ENCODE peak calls at places on chromosomes 11 and 22, in four cellular contexts. One of them, this sample, is unnamed.

GRCh38 chr22:44448271-44448780 is 49.7 kb downstream of the RTL6 start:
- DNase-seq in K562: no peak
- DNase-seq in HL-60: no peak
- DNase-seq in GM12878: no peak
- DNase-seq in this sample: no peak

GRCh38 chr11:118211006-118211405 is 13.8 kb downstream of the JAML start:
- DNase-seq in HL-60: no peak
- DNase-seq in K562: no peak
- DNase-seq in GM12878: no peak
- DNase-seq in this sample: no peak

GRCh38 chr11:113723706-113724246 is 17.7 kb upstream of the TMPRSS5 start:
- DNase-seq in GM12878: no peak
- DNase-seq in K562: no peak
- DNase-seq in HL-60: no peak
- DNase-seq in this sample: no peak

GRCh38 chr11:12182650-12183511 is 72.5 kb downstream of the MICAL2 start:
- DNase-seq in HL-60: no peak
- DNase-seq in GM12878: no peak
- DNase-seq in K562: peak
- DNase-seq in this sample: no peak

GRCh38 chr22:43884600-43885318 is 7.1 kb downstream of the PNPLA5 start:
- DNase-seq in K562: peak
- DNase-seq in GM12878: peak
- DNase-seq in HL-60: peak
- DNase-seq in this sample: peak

GRCh38 chr11:131027501-131027900 is 111.2 kb upstream of the SNX19 start:
- DNase-seq in K562: no peak
- DNase-seq in HL-60: no peak
- DNase-seq in GM12878: no peak
- DNase-seq in this sample: no peak

GRCh38 chr11:120123946-120124345 is 14.0 kb downstream of the TRIM29 start:
- DNase-seq in K562: no peak
- DNase-seq in HL-60: no peak
- DNase-seq in GM12878: no peak
- DNase-seq in this sample: no peak

GRCh38 chr22:40965936-40966557 is 14.9 kb downstream of the RBX1 start:
- DNase-seq in HL-60: peak
- DNase-seq in K562: peak
- DNase-seq in GM12878: no peak
- DNase-seq in this sample: no peak

GRCh38 chr11:41943671-41944070 is 484.2 kb upstream of the LRRC4C start:
- DNase-seq in HL-60: no peak
- DNase-seq in K562: no peak
- DNase-seq in GM12878: no peak
- DNase-seq in this sample: no peak

GRCh38 chr11:11977206-11977938 is 31.1 kb downstream of the DKK3 start:
- DNase-seq in GM12878: no peak
- DNase-seq in K562: no peak
- DNase-seq in HL-60: no peak
- DNase-seq in this sample: no peak

GRCh38 chr11:87445002-87445401 is 407.3 kb downstream of the TMEM135 start:
- DNase-seq in HL-60: no peak
- DNase-seq in GM12878: no peak
- DNase-seq in K562: no peak
- DNase-seq in this sample: no peak

GRCh38 chr11:69442012-69442806 is 39.3 kb upstream of the LINC01488 start:
- DNase-seq in HL-60: no peak
- DNase-seq in GM12878: no peak
- DNase-seq in K562: peak
- DNase-seq in this sample: no peak

GRCh38 chr22:38413085-38414008 is 41.7 kb downstream of the KCNJ4 start:
- DNase-seq in GM12878: no peak
- DNase-seq in HL-60: no peak
- DNase-seq in K562: no peak
- DNase-seq in this sample: peak

GRCh38 chr11:36254739-36255138 is 34.5 kb downstream of the COMMD9 start:
- DNase-seq in K562: no peak
- DNase-seq in GM12878: no peak
- DNase-seq in HL-60: no peak
- DNase-seq in this sample: no peak

GRCh38 chr11:47856186-47856585 is 8.0 kb upstream of the NUP160 start:
- DNase-seq in HL-60: no peak
- DNase-seq in GM12878: no peak
- DNase-seq in K562: no peak
- DNase-seq in this sample: no peak

GRCh38 chr11:92251980-92252379 is 27.4 kb downstream of the FAT3 start:
- DNase-seq in GM12878: no peak
- DNase-seq in K562: no peak
- DNase-seq in HL-60: no peak
- DNase-seq in this sample: no peak

GRCh38 chr11:19398772-19399542 is 158.2 kb upstream of the E2F8 start:
- DNase-seq in GM12878: no peak
- DNase-seq in HL-60: no peak
- DNase-seq in K562: no peak
- DNase-seq in this sample: no peak

GRCh38 chr11:30786392-30787120 is 200.4 kb upstream of the MPPED2 start:
- DNase-seq in K562: no peak
- DNase-seq in HL-60: no peak
- DNase-seq in GM12878: no peak
- DNase-seq in this sample: no peak

GRCh38 chr11:57599381-57599780 is 1.9 kb downstream of the SERPING1 start:
- DNase-seq in K562: no peak
- DNase-seq in GM12878: no peak
- DNase-seq in HL-60: no peak
- DNase-seq in this sample: no peak
- TF ChIP-seq SPI1 in K562: no peak
- TF ChIP-seq SPI1 in GM12878: no peak
- TF ChIP-seq SPI1 in HL-60: no peak
- TF ChIP-seq SPI1 in this sample: no peak

GRCh38 chr22:18067121-18067520 is 10.7 kb upstream of the PEX26 start:
- DNase-seq in GM12878: no peak
- DNase-seq in HL-60: no peak
- DNase-seq in K562: no peak
- DNase-seq in this sample: no peak

GRCh38 chr22:18063311-18063710 is 14.5 kb upstream of the PEX26 start:
- DNase-seq in HL-60: no peak
- DNase-seq in GM12878: no peak
- DNase-seq in K562: no peak
- DNase-seq in this sample: no peak

GRCh38 chr22:18066181-18066859 is 11.5 kb upstream of the PEX26 start:
- DNase-seq in K562: no peak
- DNase-seq in GM12878: no peak
- DNase-seq in HL-60: no peak
- DNase-seq in this sample: no peak

GRCh38 chr22:18064636-18065035 is 13.2 kb upstream of the PEX26 start:
- DNase-seq in GM12878: no peak
- DNase-seq in K562: no peak
- DNase-seq in HL-60: no peak
- DNase-seq in this sample: no peak

GRCh38 chr22:18065256-18065655 is 12.5 kb upstream of the PEX26 start:
- DNase-seq in HL-60: no peak
- DNase-seq in K562: no peak
- DNase-seq in GM12878: no peak
- DNase-seq in this sample: no peak
- TF ChIP-seq SPI1 in HL-60: no peak
- TF ChIP-seq SPI1 in K562: no peak
- TF ChIP-seq SPI1 in GM12878: no peak
- TF ChIP-seq SPI1 in this sample: no peak

DNA sequence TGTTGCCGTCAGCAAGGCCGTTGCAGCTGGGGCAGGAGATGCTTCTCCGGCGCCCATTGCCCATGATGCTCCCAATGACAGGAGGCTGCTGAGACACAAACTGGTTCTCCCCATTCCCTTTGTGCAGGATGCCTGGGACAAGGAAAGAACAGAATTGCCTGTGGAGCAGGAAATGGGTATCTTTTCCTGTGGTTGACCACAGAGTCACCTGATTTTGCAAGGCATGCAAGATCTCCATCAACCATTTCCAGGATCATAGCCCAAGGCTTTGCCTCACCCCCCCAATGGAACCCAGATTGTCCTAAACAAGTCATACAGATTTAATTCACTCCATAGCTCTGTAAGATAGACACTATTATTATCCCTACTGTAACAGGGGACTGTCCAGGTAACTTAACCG is 148.1 kb upstream of the NARS2 start:
- DNase-seq in GM12878: no peak
- DNase-seq in HL-60: no peak
- DNase-seq in K562: no peak
- DNase-seq in this sample: no peak
- TF ChIP-seq SPI1 in GM12878: no peak
- TF ChIP-seq SPI1 in HL-60: no peak
- TF ChIP-seq SPI1 in K562: no peak
- TF ChIP-seq SPI1 in this sample: no peak

GRCh38 chr11:1116666-1117390 is 40.9 kb upstream of the MUC5AC start:
- DNase-seq in HL-60: no peak
- DNase-seq in GM12878: no peak
- DNase-seq in K562: no peak
- DNase-seq in this sample: no peak
- TF ChIP-seq SPI1 in HL-60: no peak
- TF ChIP-seq SPI1 in GM12878: no peak
- TF ChIP-seq SPI1 in K562: no peak
- TF ChIP-seq SPI1 in this sample: no peak

DNA sequence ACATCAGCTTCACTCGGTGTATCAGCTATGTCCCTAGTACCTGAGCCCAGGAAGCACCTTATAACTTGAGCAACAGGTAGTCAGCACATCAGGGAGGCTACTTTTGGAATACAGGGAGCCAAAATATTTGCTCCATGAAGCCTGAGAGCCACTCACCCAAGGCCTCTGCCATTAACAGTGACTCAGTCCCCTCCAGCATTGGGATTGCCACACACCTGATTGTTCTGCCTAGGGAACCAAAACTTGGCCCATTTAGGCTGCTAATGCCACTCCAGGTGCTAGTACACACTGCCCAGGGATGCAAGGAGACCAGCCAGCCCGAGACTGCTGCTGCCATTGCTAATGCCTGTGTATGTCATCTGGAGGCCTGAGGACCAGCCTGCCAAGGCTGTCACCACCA is 773.6 kb upstream of the TENM4 start:
- DNase-seq in GM12878: no peak
- DNase-seq in HL-60: no peak
- DNase-seq in K562: no peak
- DNase-seq in this sample: no peak
- TF ChIP-seq SPI1 in GM12878: no peak
- TF ChIP-seq SPI1 in HL-60: no peak
- TF ChIP-seq SPI1 in K562: no peak
- TF ChIP-seq SPI1 in this sample: no peak